ENCODE peak calls at places on chromosomes 5 and 9, in four cellular contexts. M is AG04450, X is psoas muscle, Y is epithelial cell of esophagus. G is an unnamed sample.

GRCh38 chr5:1349246-1349645 is 4.3 kb upstream of the CLPTM1L start:
- DNase-seq in Y (no peak), M (no peak), X (no peak), G (no peak)

GRCh38 chr5:81315336-81315735 is 13.9 kb downstream of the ZCCHC9 start:
- DNase-seq in X (no peak), Y (peak; percentile 63), M (peak; percentile 39), G (peak; percentile 30)

GRCh38 chr9:79080536-79080935 is 491.2 kb upstream of the TLE4 start:
- DNase-seq in X (no peak), Y (no peak), M (no peak), G (peak; percentile 2)

GRCh38 chr9:132622144-132622543 is 39.7 kb downstream of the BARHL1 start:
- DNase-seq in X (no peak), M (no peak), Y (peak; percentile 24), G (peak; percentile 50)

GRCh38 chr5:136087961-136088871 is 44.4 kb upstream of the SMAD5 start:
- DNase-seq in M (no peak), X (peak; percentile 84), Y (peak; percentile 76), G (peak; percentile 93)

GRCh38 chr9:93091453-93092081 is 4.5 kb upstream of the CARD19 start:
- DNase-seq in X (no peak), Y (peak; percentile 87), M (peak; percentile 62), G (peak; percentile 94)

GRCh38 chr9:89351584-89351983 is 33.3 kb downstream of the SECISBP2 start:
- DNase-seq in M (no peak), Y (no peak), X (peak; percentile 32), G (no peak)

GRCh38 chr5:67431191-67431590 is 234.6 kb upstream of the CD180 start:
- DNase-seq in Y (peak; percentile 81), M (no peak), X (no peak), G (peak; percentile 63)

GRCh38 chr9:94554439-94555331 is at the start of gene PCAT7:
- DNase-seq in M (no peak), Y (peak; percentile 36), X (no peak), G (peak; percentile 59)

GRCh38 chr9:105328872-105329728 is 84.6 kb downstream of the SLC44A1 start:
- DNase-seq in Y (no peak), X (peak; percentile 21), M (no peak), G (no peak)

GRCh38 chr5:66826696-66827095 is 230.5 kb downstream of the MAST4 start:
- DNase-seq in M (no peak), Y (no peak), X (no peak), G (no peak)

GRCh38 chr9:92506184-92506857 is 24.0 kb upstream of the ASPN start:
- DNase-seq in M (peak; percentile 86), Y (peak; percentile 95), X (peak; percentile 46), G (peak; percentile 95)

GRCh38 chr9:111405701-111406100 is 75.7 kb upstream of the OR2K2 start:
- DNase-seq in M (no peak), X (no peak), Y (no peak), G (no peak)

GRCh38 chr5:14672508-14673394 is 8.2 kb downstream of the OTULIN start:
- DNase-seq in M (no peak), Y (no peak), X (no peak), G (no peak)

GRCh38 chr5:72018158-72018803 is 89.0 kb upstream of the MAP1B start:
- DNase-seq in Y (peak; percentile 65), M (peak; percentile 23), X (peak; percentile 24), G (peak; percentile 79)

GRCh38 chr9:86034863-86035734 is 64.3 kb downstream of the GOLM1 start:
- DNase-seq in Y (peak; percentile 60), M (peak; percentile 7), X (no peak), G (peak; percentile 58)

DNA sequence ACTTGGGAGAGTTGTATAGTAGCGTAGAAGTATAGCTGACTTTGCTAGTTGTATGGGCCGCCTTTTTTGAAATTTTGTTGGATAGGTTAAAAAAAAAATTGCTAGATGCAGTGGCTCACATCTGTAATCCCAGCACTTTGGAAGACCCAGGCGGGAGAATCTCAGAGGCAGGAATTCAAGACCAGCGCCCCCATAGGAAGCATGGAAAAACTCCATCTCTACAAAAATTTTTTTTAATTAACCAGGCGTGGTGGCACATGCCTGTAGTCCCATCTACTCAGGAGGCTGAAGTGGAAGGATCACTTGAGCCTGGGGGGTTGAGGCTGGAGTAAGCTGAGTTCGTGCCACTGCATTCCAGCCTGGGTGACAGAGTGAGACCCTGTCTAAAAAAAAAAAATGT is 59.2 kb downstream of the SMC5 start:
- DNase-seq in X (no peak), M (no peak), Y (no peak), G (no peak)
- TF ChIP-seq CTCF in X (no peak), M (peak; percentile 19), Y (no peak), G (peak; percentile 7)

DNA sequence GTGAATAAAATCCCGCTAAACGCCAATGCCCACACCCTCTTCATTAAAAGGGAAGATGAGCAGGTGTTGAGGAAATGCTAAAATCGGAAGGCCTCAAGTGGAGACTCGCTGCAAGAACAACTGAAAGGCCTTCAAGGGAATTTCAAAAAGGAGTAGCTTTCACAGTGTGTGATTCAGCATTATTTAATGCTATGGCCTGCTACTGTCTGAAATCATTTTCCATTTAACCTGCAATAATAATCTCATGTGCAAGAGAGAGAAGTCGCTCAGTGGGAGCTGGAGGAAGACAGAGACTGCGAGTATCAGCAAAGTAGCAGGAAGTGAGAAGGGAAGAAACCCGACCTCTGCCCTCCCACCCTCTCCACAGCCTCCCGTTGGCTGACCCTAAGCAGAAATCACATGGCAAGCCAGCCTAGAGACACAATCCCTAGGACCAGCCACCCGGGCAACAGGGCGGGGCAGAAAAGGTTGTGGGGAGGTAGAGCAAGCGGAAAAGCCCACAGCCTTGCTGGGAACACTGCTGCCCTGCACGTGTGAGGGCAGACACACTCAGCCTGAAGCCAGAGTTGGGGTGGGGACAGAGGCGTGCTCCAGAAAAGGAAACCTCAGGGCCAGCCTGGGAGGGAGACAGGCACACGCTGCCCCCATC is 39.9 kb upstream of the CTSL start:
- DNase-seq in X (peak; percentile 33), Y (peak; percentile 24), M (no peak), G (no peak)
- TF ChIP-seq CTCF in X (no peak), Y (no peak), M (no peak), G (no peak)

DNA sequence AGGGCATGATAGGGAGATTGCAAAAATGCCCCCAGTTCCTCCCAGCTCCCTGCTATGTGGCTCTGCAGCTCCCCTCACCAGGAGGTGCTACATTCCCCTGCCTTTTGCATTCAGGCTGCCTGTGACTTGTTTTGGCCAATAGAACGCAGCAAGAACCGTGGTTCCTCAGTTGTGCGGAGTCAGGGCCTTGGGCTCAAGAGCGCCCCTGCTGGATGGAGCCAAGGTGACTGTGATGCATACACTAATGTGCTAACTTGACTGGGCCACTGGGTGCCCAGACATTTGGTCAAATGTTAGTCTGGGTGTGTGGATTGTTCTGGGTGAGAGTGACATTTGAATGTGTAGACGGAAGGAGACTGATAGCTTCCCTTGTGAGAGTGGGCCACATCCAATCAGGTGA is 123.3 kb upstream of the MVB12B start:
- DNase-seq in M (no peak), Y (no peak), X (no peak), G (no peak)
- TF ChIP-seq CTCF in M (peak; percentile 5), Y (no peak), X (no peak), G (no peak)

DNA sequence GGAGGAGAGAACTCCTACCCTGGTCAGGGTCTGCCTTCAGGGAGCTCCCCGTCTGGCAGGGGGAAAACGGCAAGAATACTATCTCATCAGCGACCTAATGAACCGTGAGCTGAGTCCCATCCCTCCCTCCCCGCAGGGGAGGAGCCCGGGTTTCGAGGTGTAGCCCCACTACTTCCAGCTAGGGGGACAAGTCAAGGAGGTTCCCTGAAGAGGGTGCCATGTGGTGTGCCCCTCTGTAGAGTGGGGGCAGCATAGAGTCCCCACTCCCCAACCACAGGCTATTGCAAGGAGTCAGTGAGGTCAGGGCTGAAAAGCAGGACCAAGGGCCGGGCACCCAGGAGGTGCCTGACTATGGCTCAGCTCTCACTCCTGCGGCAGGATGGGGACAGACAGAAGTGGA is 50.9 kb upstream of the RXRA start:
- DNase-seq in X (no peak), Y (no peak), M (no peak), G (no peak)
- TF ChIP-seq CTCF in X (no peak), Y (no peak), M (no peak), G (no peak)

DNA sequence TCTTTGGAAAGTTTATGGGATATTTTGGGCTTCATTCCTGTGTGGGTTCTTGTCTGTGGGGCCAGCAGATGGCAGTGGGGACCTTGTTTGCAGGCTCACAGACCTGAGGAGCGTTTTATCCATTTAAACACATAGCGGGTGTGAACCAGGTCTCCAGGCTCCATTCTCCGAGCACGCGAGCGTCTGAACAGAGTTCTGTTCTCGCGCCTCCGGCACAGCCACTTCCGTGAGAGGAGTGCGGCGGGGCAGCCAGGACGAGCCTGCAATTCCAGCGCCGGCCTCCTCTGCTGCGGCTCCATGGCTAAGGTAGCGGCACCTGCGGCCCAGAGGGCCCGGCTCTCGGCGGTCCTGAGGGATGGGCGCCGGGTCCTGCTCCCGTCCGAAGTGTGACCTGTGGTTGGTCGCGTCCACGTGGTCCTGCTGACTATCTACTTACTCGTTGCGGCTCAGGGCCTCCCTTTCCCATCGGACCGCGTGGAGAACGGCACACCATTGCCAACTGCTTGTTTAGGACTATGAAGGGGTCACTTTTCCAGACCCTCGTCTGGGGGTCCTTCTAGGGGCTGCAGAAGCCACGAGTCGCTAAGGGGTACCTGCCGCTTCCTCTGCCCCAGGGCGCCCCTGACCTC is 7.3 kb downstream of the NRARP start:
- DNase-seq in M (no peak), X (no peak), Y (peak; percentile 51), G (peak; percentile 68)
- TF ChIP-seq CTCF in M (peak; percentile 28), X (peak; percentile 38), Y (peak; percentile 39), G (no peak)

GRCh38 chr9:127578952-127579853 is 32.9 kb upstream of the STXBP1 start:
- DNase-seq in Y (peak; percentile 96), M (peak; percentile 89), X (peak; percentile 90), G (peak; percentile 95)
- TF ChIP-seq CTCF in Y (peak; percentile 25), M (peak; percentile 37), X (peak; percentile 5), G (peak; percentile 52)

G was measured in cardiac fibroblast.